ENCODE peak calls at places on chromosomes 12 and 14, in eight cellular contexts. A is hepatocyte, R is OCI-LY7, J is SK-N-SH, N is endothelial cell of umbilical vein, H is HepG2, Q is GM23248, K is GM23338. C is an unnamed sample.

GRCh38 chr14:88553886-88554457 is 835 bp downstream of the PTPN21 start:
- DNase-seq in Q (peak; percentile 51), H (no peak), J (no peak), N (peak; percentile 57), A (no peak), R (no peak), K (peak; percentile 15), C (no peak)

GRCh38 chr14:74619672-74620131 is 7.7 kb upstream of the LTBP2 start:
- DNase-seq in H (peak; percentile 63), Q (peak; percentile 99), R (no peak), K (no peak), A (peak; percentile 80), N (peak; percentile 87), J (no peak), C (no peak)

GRCh38 chr14:53620325-53620716 is 336.3 kb downstream of the BMP4 start:
- DNase-seq in H (no peak), Q (peak; percentile 3), R (no peak), A (no peak), J (no peak), N (no peak), K (no peak), C (no peak)

GRCh38 chr14:76015668-76016067 is 30.1 kb downstream of the IFT43 start:
- DNase-seq in K (no peak), A (no peak), J (no peak), Q (no peak), R (peak; percentile 2), H (no peak), N (no peak), C (no peak)

GRCh38 chr14:101104485-101104884 is 201.0 kb upstream of the RTL1 start:
- DNase-seq in K (no peak), Q (no peak), R (no peak), N (no peak), A (no peak), J (no peak), H (no peak), C (no peak)

GRCh38 chr14:46651526-46652144 is at the start of gene RPL10L:
- DNase-seq in Q (no peak), R (no peak), K (peak; percentile 77), H (no peak), N (no peak), A (no peak), J (peak; percentile 7), C (no peak)

GRCh38 chr12:8594072-8594471 is 18.6 kb downstream of the AICDA start:
- DNase-seq in R (no peak), Q (no peak), A (no peak), N (no peak), K (peak; percentile 37), H (no peak), J (no peak), C (no peak)

GRCh38 chr12:42187799-42188198 is 43.1 kb upstream of the GXYLT1 start:
- DNase-seq in H (no peak), Q (peak; percentile 13), R (no peak), K (no peak), N (no peak), A (peak; percentile 14), J (no peak), C (no peak)

GRCh38 chr14:91883770-91884169 is 16.4 kb upstream of the TC2N start:
- DNase-seq in J (no peak), A (no peak), K (no peak), Q (peak; percentile 15), H (no peak), R (no peak), N (no peak), C (no peak)

GRCh38 chr12:20220339-20220738 is 148.0 kb upstream of the PDE3A start:
- DNase-seq in Q (peak; percentile 44), H (no peak), N (peak; percentile 61), J (no peak), K (peak; percentile 69), A (peak; percentile 5), R (peak; percentile 28), C (no peak)

GRCh38 chr12:4881665-4882064 is 28.0 kb upstream of the KCNA1 start:
- DNase-seq in Q (no peak), K (no peak), N (no peak), H (no peak), R (no peak), J (no peak), A (no peak), C (no peak)

GRCh38 chr12:66929121-66929520 is 250.2 kb upstream of the GRIP1 start:
- DNase-seq in K (no peak), R (no peak), J (no peak), H (no peak), N (no peak), Q (no peak), A (no peak), C (no peak)

DNA sequence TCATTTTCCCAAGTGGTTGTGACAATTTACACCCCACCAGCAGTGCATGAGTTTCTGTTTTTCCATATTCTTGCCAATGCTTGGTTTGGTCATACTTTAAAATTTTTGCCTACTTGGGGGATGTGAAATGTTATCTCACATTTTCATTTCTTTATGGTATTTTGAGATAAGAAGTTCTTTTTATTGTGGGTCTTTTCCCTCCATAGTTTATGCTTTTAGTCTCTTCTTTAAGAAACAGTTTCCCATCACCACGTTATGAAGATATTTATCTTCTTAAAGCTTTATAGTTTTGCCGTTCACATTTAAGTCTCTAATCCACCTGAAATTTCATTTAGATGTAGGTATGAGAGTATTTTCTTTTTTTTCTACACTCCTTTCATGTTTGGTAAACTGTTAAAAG is 95.7 kb downstream of the PPM1A start:
- DNase-seq in Q (no peak), H (no peak), A (no peak), K (no peak), N (no peak), J (no peak), R (no peak), C (no peak)
- H2AFZ ChIP-seq in Q (no peak overlapping the region), H (no peak overlapping the region), A (no peak overlapping the region), K (no peak overlapping the region), N (no peak overlapping the region), J (no peak overlapping the region), R (peak overlapping the region; percentile 29), C (no peak overlapping the region)

GRCh38 chr12:25648460-25648859 is 95.4 kb upstream of the LMNTD1 start:
- DNase-seq in R (no peak), H (no peak), J (peak; percentile 57), A (peak; percentile 66), Q (peak; percentile 93), K (peak; percentile 41), N (peak; percentile 78), C (no peak)
- H2AFZ ChIP-seq in R (no peak overlapping the region), H (peak overlapping the region; percentile 9), J (peak overlapping the region; percentile 69), A (peak overlapping the region; percentile 4), Q (peak overlapping the region; percentile 70), K (no peak overlapping the region), N (peak overlapping the region; percentile 89), C (no peak overlapping the region)

GRCh38 chr12:68414988-68415387 is 82.8 kb upstream of the MDM1 start:
- DNase-seq in H (no peak), J (no peak), Q (no peak), A (no peak), R (no peak), N (no peak), K (no peak), C (no peak)

GRCh38 chr12:68410018-68410650 is 78.0 kb upstream of the MDM1 start:
- DNase-seq in A (no peak), J (no peak), R (no peak), K (no peak), H (no peak), N (no peak), Q (no peak), C (no peak)

GRCh38 chr12:68416350-68416749 is 84.2 kb upstream of the MDM1 start:
- DNase-seq in Q (no peak), A (no peak), R (no peak), H (no peak), N (no peak), J (no peak), K (no peak), C (no peak)

GRCh38 chr12:68406134-68406576 is 74.0 kb upstream of the MDM1 start:
- DNase-seq in J (peak; percentile 32), N (peak; percentile 96), A (peak; percentile 59), Q (peak; percentile 81), K (peak; percentile 52), R (no peak), H (peak; percentile 10), C (no peak)

DNA sequence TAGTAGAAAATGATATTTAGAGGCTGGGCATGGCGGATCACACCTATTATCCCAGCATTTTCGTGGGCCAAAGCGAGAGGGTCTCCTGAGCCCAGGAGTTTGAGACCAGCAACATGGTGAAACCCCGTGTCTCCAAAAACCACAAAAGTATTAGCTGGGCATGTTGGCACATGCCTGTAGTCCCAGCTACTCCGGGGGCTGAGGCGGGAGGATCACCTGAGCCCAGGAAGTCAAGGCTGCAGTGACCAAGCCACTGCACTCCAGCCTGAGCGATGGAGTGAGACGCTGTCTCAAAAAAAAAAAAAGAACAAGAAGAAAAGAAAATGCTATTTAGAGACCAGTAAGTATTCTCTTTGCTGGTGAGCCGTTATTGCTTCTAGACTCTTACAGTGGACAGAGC is 79.2 kb upstream of the MDM1 start:
- DNase-seq in J (no peak), Q (no peak), R (no peak), A (no peak), K (no peak), H (no peak), N (no peak), C (no peak)
- H2AFZ ChIP-seq in J (no peak overlapping the region), Q (no peak overlapping the region), R (no peak overlapping the region), A (no peak overlapping the region), K (peak overlapping the region; percentile 86), H (no peak overlapping the region), N (no peak overlapping the region), C (no peak overlapping the region)

GRCh38 chr12:123474493-123475255 is 16.7 kb downstream of the SNRNP35 start:
- DNase-seq in R (peak; percentile 18), J (no peak), Q (no peak), A (no peak), H (no peak), K (no peak), N (no peak), C (no peak)

GRCh38 chr12:123475256-123475703 is 17.3 kb downstream of the SNRNP35 start:
- DNase-seq in K (no peak), A (no peak), H (no peak), N (no peak), J (no peak), R (no peak), Q (no peak), C (no peak)

GRCh38 chr12:123469978-123470377 is 12.0 kb downstream of the SNRNP35 start:
- DNase-seq in R (no peak), N (no peak), K (no peak), H (no peak), Q (no peak), J (no peak), A (no peak), C (no peak)

GRCh38 chr12:123472438-123472849 is 14.5 kb downstream of the SNRNP35 start:
- DNase-seq in R (no peak), N (no peak), A (no peak), K (no peak), J (no peak), Q (no peak), H (peak; percentile 86), C (no peak)

DNA sequence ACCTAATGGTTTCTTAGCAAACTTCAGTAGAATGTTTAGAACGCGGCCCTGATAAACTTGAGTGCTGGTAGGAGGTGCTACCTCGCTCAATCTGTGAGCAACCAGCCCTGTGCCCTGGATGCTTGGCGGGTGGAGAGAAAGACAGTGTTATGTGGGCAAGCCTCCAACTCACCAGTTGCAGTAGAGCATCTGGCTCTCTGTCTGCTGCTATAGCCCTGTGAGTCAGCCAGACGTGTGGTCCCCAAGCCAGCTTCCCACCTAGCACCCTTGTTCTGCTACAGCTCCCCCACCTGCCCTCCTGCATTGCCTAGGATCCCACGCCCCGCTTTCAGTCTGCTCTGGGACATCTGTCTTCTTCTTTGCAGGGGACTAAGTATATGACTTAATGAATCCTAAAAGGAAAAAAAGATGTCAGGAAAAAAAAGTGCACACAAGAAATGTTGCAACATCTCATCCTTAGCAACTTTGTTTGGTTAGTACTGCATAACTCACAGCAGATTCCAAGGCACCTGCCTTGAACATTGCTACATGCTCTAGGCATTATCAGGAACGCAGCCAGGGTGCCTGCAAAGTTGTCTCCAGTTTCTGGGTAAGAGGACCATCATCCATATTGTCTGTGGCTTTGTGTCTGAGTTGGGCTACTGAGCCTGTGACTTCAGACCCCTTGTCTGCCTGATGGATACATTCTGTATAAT is 13.6 kb downstream of the SNRNP35 start:
- DNase-seq in H (peak; percentile 50), J (no peak), Q (peak; percentile 86), N (no peak), A (peak; percentile 58), K (no peak), R (no peak), C (no peak)
- H2AFZ ChIP-seq in H (no peak overlapping the region), J (no peak overlapping the region), Q (no peak overlapping the region), N (no peak overlapping the region), A (no peak overlapping the region), K (no peak overlapping the region), R (no peak overlapping the region), C (no peak overlapping the region)

C was measured in DND-41.